ENCODE peak calls at places on chromosomes 11 and 22, in seven cellular contexts. S is mammary epithelial cell, J is fibroblast of lung, U is DND-41, P is OCI-LY7, C is HCT116, R is neural progenitor cell. O is an unnamed sample. For H3K79me2, the result is how much of the 10 kb centered on the place peaks cover.

GRCh38 chr22:22942511-22943329 is 55.1 kb downstream of the IGLL5 start:
- DNase-seq in P (peak), U (peak), R (peak), J (peak), C (peak), S (peak), O (peak)

GRCh38 chr11:76085321-76085720 is 121.0 kb downstream of the WNT11 start:
- DNase-seq in C (no peak), P (no peak), J (no peak), R (no peak), S (no peak), U (no peak), O (no peak)

GRCh38 chr11:15929371-15929801 is 427.0 kb downstream of the SOX6 start:
- DNase-seq in U (no peak), J (no peak), P (no peak), R (no peak), S (no peak), C (no peak), O (no peak)

GRCh38 chr11:35146074-35146521 is 7.1 kb downstream of the CD44 start:
- DNase-seq in P (no peak), U (no peak), J (no peak), S (peak), C (no peak), R (no peak), O (no peak)

GRCh38 chr11:125883375-125883774 is 4.1 kb upstream of the HYLS1 start:
- DNase-seq in R (no peak), C (no peak), U (no peak), P (no peak), S (no peak), J (no peak), O (no peak)

GRCh38 chr11:72842644-72843330 is 28.6 kb downstream of the ATG16L2 start:
- DNase-seq in J (no peak), P (no peak), S (no peak), R (no peak), C (no peak), U (no peak), O (no peak)

GRCh38 chr11:110565344-110565684 is 135.6 kb downstream of the FDX1 start:
- DNase-seq in C (peak), R (peak), U (no peak), S (no peak), J (peak), P (no peak), O (no peak)

GRCh38 chr11:126817096-126817495 is 183.5 kb downstream of the KIRREL3 start:
- DNase-seq in P (no peak), J (peak), S (no peak), U (no peak), C (no peak), R (no peak), O (no peak)

GRCh38 chr22:42991010-42991651 is 23.8 kb downstream of the PACSIN2 start:
- DNase-seq in P (no peak), S (peak), J (peak), C (no peak), U (no peak), R (no peak), O (no peak)

GRCh38 chr11:61718613-61719302 is 33.7 kb upstream of the MYRF start:
- DNase-seq in U (no peak), R (peak), C (no peak), J (peak), P (no peak), S (no peak), O (no peak)

GRCh38 chr11:129484068-129484467 is 108.4 kb downstream of the BARX2 start:
- DNase-seq in S (no peak), P (no peak), C (no peak), J (no peak), U (no peak), R (no peak), O (no peak)

GRCh38 chr11:73204711-73205121 is 13.4 kb upstream of the P2RY2 start:
- DNase-seq in P (no peak), J (no peak), S (no peak), C (no peak), U (no peak), R (no peak), O (no peak)

GRCh38 chr22:29004647-29005371 is 56.8 kb downstream of the C22orf31 start:
- DNase-seq in P (no peak), U (peak), S (no peak), C (peak), R (peak), J (peak), O (no peak)

GRCh38 chr22:27799334-27800249 is 2.0 kb downstream of the MN1 start:
- DNase-seq in J (peak), U (no peak), P (no peak), C (no peak), S (no peak), R (peak), O (no peak)

GRCh38 chr11:118961591-118961990 is 5.5 kb downstream of the UPK2 start:
- DNase-seq in P (no peak), J (no peak), S (no peak), U (no peak), C (no peak), R (no peak), O (no peak)

GRCh38 chr11:64148200-64148916 is 17.6 kb downstream of the MACROD1 start:
- DNase-seq in R (peak), U (peak), S (peak), J (peak), P (peak), C (peak), O (peak)

GRCh38 chr11:102810943-102811528 is 13.1 kb upstream of the MMP1 start:
- DNase-seq in J (peak), R (peak), S (peak), P (no peak), U (no peak), C (no peak), O (no peak)

GRCh38 chr11:87022738-87023137 is 15.0 kb upstream of the TMEM135 start:
- DNase-seq in U (no peak), S (no peak), J (no peak), R (no peak), C (no peak), P (no peak), O (no peak)
- H3K4me3 ChIP-seq in U (no peak), S (no peak), J (no peak), R (no peak), C (no peak), P (no peak), O (no peak)

DNA sequence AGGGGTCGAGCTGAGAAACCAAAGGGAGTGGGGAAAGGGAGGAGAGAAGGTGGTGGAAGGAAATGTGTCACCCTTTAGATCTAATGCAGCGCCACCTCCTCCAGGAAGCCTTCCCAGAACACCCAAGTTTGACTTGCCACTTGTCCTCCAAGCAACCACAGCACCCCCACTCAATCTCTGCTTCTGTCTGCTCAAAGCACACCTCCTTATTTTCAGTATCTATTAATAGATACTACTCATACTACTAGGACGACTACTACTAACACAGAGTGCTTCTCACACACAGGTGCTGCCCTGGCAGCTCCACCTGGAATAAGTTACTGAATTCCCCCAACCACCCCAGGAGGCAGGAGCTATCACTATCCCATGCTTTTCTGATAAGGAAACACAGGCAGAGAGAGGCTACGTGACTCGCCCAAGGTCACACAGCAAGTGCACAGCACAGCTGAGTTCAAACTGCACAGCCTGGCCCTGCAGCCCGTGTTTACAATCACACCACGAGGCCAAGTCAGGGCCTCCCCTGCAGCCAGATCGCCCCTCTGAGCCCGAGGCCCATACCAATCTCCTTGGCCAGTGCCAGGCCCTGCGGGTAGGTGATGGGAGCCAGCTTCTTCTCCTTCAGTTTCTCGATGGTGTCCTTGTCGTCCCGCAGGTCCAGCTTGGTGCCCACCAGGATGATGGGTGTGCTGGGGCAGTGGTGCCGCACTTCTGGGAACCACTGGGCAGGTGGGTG is 13.2 kb downstream of the RAC2 start:
- DNase-seq in J (peak), R (no peak), S (no peak), U (peak), C (no peak), P (no peak), O (no peak)
- H3K79me2 ChIP-seq in J (under half), R (under half), S (under half), U (half or more), C (under half), P (under half), O (under half)

DNA sequence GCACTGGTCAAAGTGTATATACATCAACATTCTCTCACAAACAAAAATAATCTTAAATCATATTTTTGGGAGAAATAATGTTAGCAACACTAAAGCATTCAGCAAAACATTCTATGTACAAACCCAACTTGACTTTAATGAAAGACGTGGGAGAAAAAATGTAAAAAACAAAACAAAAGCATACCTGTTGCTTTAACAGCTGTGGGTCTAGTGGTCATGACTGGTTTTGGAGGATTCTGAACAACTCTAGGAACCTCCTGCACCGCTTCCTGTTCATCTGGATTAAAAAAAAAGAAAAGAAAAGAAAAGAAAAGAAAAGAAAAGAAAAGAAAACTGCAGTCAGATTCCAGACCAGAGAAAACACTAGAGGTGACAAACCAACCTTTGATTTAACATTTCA is 2.1 kb downstream of the FNBP4 start:
- DNase-seq in J (peak), S (no peak), P (peak), R (no peak), C (no peak), U (no peak), O (no peak)
- H3K4me3 ChIP-seq in J (peak), S (peak), P (peak), R (peak), C (peak), U (peak), O (peak)

DNA sequence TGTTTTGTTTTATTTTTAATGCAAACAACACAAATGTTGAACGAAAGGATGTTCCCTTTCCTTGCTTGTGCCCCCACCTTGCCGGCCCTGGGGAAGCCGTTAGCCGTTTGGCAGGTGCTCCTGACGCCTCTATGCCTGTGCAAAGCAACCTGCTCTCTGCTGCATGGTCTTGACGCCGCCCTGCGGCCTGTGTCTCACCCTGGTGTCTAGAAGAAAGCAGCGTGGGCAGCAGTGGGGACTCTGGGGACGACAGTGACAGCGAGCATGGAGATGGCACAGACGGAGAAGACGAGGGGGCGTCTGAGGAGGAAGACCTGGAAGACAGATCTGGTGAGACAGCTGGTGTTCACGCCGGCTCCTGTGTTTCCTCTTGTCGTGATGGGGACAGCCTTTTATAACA is 5.5 kb downstream of the PHRF1 start:
- DNase-seq in U (no peak), J (no peak), P (no peak), R (no peak), C (no peak), S (no peak), O (no peak)
- H3K79me2 ChIP-seq in U (half or more), J (half or more), P (half or more), R (half or more), C (half or more), S (half or more), O (half or more)

DNA sequence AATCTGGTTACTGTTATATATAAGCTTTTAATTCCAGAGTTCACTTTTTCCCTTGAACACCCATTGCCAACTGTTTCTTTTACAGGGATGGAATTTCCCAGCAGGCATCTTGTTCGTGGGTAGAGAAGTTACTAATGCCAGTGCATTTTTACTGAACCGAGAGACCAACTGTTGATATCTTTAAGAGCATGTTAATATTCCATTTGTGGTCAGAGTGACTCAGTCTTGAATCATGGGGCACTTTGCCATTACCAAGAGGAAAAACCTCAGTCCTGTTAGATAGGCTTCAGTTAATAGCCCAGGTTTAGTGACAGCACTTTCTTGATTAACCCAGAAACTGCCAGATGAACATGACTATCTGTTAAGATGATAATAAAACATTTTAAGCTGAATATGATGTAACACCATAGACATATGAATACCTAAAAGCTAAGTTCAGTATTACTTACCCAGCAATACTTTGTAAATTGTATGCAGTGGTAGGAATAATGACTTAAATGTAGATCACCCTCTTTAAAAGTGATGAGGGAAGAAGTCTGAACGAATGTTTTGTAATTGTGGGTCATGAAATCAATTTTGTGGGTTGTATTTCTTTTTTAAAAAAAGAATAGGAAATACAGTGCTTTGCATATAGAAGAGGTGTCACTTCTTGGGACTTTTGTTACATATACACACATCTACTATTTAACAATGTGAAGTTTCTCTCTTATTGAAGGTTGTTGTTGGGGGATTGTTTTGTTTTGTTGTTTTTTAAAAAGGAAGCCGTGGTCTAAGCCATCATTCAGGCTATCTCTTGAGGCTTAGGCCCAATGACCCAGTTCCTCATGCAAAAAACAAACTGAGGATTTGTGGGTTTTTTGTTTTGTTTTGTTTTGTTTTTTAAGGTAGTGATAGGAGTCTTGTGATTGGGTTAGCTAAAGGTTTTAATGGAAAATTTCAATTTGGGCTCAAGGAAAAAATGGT is 79.2 kb upstream of the GRIK4 start:
- DNase-seq in U (no peak), P (no peak), R (no peak), S (peak), J (peak), C (peak), O (peak)
- H3K4me3 ChIP-seq in U (no peak), P (no peak), R (no peak), S (no peak), J (no peak), C (peak), O (peak)

DNA sequence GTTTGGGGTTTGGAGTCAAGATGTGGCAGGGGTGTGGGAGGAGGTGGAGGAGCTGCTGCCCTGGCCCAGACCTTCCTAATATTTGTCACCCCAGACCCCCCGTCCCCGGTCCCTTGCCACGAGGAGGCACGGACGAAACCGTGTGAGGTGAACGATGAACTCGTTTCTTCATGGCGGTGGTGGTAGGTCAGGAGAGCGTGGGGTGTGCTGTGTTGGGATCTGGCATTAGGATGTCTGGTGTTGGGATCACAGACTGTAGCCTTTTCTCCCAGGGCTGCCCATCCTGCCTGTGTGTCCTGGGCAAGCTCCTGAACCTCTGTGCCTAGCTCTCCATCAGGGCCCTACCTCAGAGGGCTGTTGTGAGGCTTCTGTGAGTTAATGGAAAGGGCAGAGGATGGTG is 8.4 kb downstream of the MAPK8IP2 start:
- DNase-seq in C (no peak), J (no peak), U (no peak), R (no peak), S (no peak), P (no peak), O (no peak)
- H3K79me2 ChIP-seq in C (under half), J (under half), U (under half), R (under half), S (under half), P (under half), O (under half)

O was measured in keratinocyte.